ENCODE peak calls at places on chromosomes 13 and 19, in four cellular contexts. V is tibial nerve, E is K562, L is transverse colon. T is an unnamed sample.

GRCh38 chr19:4678881-4679379 is 8.8 kb upstream of the MYDGF start:
- DNase-seq in V (no peak), E (peak; percentile 96), L (no peak), T (no peak)

GRCh38 chr13:107992542-107992941 is 222.8 kb downstream of the LIG4 start:
- DNase-seq in V (no peak), E (peak; percentile 17), L (no peak), T (peak; percentile 27)

GRCh38 chr13:97802213-97802612 is 151.3 kb upstream of the IPO5 start:
- DNase-seq in V (no peak), E (no peak), L (no peak), T (no peak)

GRCh38 chr19:55460670-55461258 is 678 bp downstream of the ISOC2 start:
- DNase-seq in V (peak; percentile 68), E (peak; percentile 87), L (peak; percentile 86), T (peak; percentile 93)

GRCh38 chr13:71721117-71721516 is 145.9 kb downstream of the DACH1 start:
- DNase-seq in V (no peak), E (no peak), L (no peak), T (no peak)

GRCh38 chr19:20664917-20665781 is 3.8 kb upstream of the ZNF626 start:
- DNase-seq in V (no peak), E (no peak), L (no peak), T (no peak)

GRCh38 chr19:4821265-4821664 is 10.2 kb downstream of the TICAM1 start:
- DNase-seq in V (no peak), E (no peak), L (no peak), T (no peak)

GRCh38 chr19:53019684-53020083 is 6.0 kb downstream of the ERVV-1 start:
- DNase-seq in V (no peak), E (no peak), L (no peak), T (no peak)

GRCh38 chr13:101492251-101492910 is 39.9 kb downstream of the ITGBL1 start:
- DNase-seq in V (no peak), E (no peak), L (no peak), T (no peak)

GRCh38 chr13:35697281-35697680 is 220.8 kb upstream of the MAB21L1 start:
- DNase-seq in V (no peak), E (no peak), L (no peak), T (no peak)

GRCh38 chr19:15417699-15418098 is 1.1 kb downstream of the AKAP8L start:
- DNase-seq in V (no peak), E (no peak), L (no peak), T (no peak)

GRCh38 chr13:108195146-108195545 is 20.2 kb downstream of the LIG4 start:
- DNase-seq in V (no peak), E (no peak), L (no peak), T (no peak)

DNA sequence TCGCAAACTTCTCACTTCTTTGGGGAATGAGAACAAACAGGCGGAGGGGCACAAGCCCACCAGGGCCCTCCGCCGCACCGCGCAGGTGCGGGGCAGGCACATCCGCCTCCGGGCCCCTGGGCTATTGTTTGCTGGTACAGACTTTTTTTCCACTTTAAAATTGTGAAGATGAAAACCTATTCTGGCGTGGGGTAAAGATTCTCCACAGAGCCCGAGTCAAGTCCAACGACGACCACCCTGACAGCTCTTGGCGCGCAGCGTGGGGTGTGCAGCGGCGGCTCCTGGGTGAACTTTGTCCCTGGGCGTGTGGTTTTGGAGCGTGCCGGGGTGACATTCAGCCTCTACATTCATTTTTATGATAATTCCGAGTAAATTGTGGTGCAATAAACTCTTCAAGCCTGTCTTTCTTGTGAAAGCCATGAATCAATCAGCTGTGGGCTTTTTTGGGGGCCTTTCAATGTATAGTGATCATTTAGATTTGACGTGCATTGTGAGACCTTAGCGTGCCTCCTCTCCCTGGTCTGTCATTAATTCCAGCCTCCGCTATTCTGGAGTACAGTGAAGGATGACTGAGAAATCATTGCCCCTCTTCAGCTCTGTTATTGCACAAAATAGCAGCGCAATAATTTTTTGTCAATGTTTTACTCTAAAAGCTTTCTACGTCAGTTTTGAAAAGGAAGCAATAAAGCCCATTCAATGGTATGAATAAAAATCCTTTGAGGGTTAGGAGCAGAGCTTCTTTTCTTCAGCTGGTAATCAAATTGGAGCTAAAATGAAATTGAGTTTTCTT is 90.0 kb downstream of the TEX29 start:
- DNase-seq in V (no peak), E (no peak), L (peak; percentile 14), T (no peak)
- TF ChIP-seq EP300 in V (no peak), E (no peak), L (no peak), T (no peak)

GRCh38 chr19:32570081-32570785 is 10.8 kb upstream of the PDCD5 start:
- DNase-seq in V (no peak), E (peak; percentile 34), L (peak; percentile 56), T (peak; percentile 24)
- H3K27me3 ChIP-seq in V (no peaks in the 10 kb centered on the region), E (peaks cover 24% of the 10 kb centered on the region), L (no peaks in the 10 kb centered on the region), T (no peaks in the 10 kb centered on the region)

GRCh38 chr13:46480131-46480530 is 72.8 kb upstream of the LRCH1 start:
- DNase-seq in V (no peak), E (no peak), L (no peak), T (no peak)
- TF ChIP-seq EP300 in V (no peak), E (no peak), L (no peak), T (no peak)

DNA sequence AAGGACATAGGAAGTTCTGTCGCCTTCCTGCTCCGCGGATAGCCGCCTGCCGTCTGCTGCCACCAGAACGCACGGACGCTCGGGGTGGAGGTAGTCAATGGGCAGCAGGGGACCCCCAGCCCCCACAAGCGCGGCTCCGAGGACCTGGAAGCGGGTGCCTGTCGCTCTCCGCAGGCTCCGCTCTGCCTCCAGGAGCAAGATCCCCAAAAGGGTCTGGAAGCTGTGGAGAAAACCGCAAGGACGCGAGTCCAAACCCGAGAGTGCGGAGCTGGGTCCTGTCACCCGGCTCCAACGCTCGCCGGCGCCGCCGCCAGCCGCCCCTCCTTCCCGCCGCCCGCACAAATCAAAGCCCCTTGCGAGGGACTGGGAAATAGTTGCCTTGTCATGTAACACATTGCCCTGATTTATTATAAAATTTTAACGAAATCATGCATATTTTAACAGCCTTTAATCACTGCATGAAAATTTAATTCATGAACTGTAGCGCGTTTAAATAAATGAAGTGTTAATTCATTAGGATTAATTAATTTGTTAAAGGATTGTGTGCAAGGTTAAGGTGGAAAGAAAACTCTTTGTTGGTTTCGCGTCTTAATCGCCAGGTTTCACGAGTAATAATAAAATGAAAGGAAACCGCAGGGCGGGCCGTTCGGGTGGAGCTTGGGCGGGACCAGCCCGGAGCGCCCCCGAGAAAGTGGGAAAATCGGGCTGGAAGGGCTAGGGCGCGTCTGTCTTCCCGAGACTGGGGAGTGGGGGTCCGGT is 5.5 kb upstream of the POU4F1 start:
- DNase-seq in V (no peak), E (no peak), L (no peak), T (peak; percentile 84)
- H3K27me3 ChIP-seq in V (peaks cover 12% of the 10 kb centered on the region), E (no peaks in the 10 kb centered on the region), L (peaks cover 89% of the 10 kb centered on the region), T (peaks cover 13% of the 10 kb centered on the region)

DNA sequence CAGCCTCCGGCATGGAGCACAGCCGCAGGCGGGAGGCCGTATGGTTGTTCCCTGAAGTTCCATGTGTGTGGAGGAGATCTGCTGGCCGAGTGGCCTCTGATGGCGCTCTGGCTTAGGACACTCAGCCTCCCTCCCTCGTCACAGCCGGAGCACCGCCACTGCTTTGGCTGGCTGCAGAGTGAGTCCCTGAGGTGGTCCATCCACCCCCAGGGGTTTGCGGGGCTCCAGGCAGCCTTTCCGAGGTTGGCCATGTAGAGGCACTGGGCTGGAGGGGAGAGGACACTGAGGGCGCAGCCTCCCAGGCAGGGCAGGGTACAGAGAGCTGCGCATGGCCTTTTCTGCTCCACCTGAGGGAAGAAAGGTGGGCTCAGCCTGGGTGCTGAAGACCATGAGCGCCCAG is 19.8 kb upstream of the NPAS1 start:
- DNase-seq in V (no peak), E (no peak), L (no peak), T (no peak)
- TF ChIP-seq EP300 in V (no peak), E (no peak), L (no peak), T (no peak)

DNA sequence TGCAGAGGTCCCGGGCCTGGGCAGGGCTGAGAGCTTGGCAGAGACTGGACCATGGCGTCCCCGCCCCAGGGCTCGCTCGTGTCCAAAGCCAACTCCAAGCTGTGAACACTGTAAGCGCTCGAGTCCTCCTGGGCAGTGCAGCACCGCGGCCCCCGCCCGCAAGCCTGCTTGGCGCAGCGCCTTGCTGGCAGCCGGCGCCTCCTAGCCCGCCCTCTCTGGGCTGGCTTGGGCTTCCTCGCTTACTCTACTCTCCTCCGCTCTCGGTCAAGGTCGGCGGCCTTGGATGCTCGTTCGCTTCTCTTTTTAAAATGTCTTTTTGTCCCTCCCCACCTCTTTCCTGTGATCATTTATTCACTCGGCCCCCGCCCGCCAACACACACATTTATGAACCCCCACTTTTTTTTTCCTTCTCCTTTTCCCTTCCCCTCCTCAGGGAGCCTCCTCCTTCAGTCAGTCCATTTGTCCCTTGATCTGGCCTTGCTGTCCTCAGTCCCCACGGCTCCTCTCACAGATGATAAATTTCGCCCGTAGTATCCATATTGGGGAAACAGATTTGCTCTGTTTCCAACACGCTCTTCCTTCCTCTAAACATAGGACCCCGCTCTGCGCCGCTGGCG is 1.9 kb downstream of the GSX1 start:
- DNase-seq in V (no peak), E (no peak), L (no peak), T (peak; percentile 78)
- H3K27me3 ChIP-seq in V (peaks cover 2% of the 10 kb centered on the region), E (peaks cover 23% of the 10 kb centered on the region), L (peaks cover 100% of the 10 kb centered on the region), T (peaks cover 3% of the 10 kb centered on the region)

GRCh38 chr13:75365724-75366173 is 116.2 kb downstream of the TBC1D4 start:
- DNase-seq in V (no peak), E (no peak), L (no peak), T (no peak)
- TF ChIP-seq EP300 in V (no peak), E (no peak), L (no peak), T (no peak)

GRCh38 chr19:50820549-50821247 is 2.9 kb downstream of the KLK1 start:
- DNase-seq in V (no peak), E (peak; percentile 87), L (peak; percentile 85), T (no peak)
- H3K27me3 ChIP-seq in V (no peaks in the 10 kb centered on the region), E (no peaks in the 10 kb centered on the region), L (peaks cover 69% of the 10 kb centered on the region), T (no peaks in the 10 kb centered on the region)